ENCODE peak calls at places on chromosomes 12 and 14, in four cellular contexts. One of them, this sample, is unnamed.

GRCh38 chr14:92586001-92586947 is 72.7 kb downstream of the RIN3 start:
- DNase-seq in esophagus squamous epithelium: no peak
- DNase-seq in neuronal stem cell: no peak
- DNase-seq in NCI-H1105: no peak
- DNase-seq in this sample: no peak

GRCh38 chr12:12181516-12181915 is 85.3 kb downstream of the LRP6 start:
- DNase-seq in esophagus squamous epithelium: no peak
- DNase-seq in neuronal stem cell: no peak
- DNase-seq in NCI-H1105: no peak
- DNase-seq in this sample: no peak

GRCh38 chr12:5512585-5512970 is 80.7 kb downstream of the NTF3 start:
- DNase-seq in esophagus squamous epithelium: no peak
- DNase-seq in neuronal stem cell: no peak
- DNase-seq in NCI-H1105: no peak
- DNase-seq in this sample: peak

GRCh38 chr14:94056579-94057308 is 24.3 kb downstream of the DDX24 start:
- DNase-seq in esophagus squamous epithelium: no peak
- DNase-seq in neuronal stem cell: no peak
- DNase-seq in NCI-H1105: no peak
- DNase-seq in this sample: no peak

GRCh38 chr14:73227812-73228781 is 9.2 kb upstream of the PAPLN start:
- DNase-seq in esophagus squamous epithelium: no peak
- DNase-seq in neuronal stem cell: no peak
- DNase-seq in NCI-H1105: no peak
- DNase-seq in this sample: no peak

GRCh38 chr12:90013409-90013808 is 304.8 kb upstream of the ATP2B1 start:
- DNase-seq in esophagus squamous epithelium: no peak
- DNase-seq in neuronal stem cell: no peak
- DNase-seq in NCI-H1105: no peak
- DNase-seq in this sample: no peak

GRCh38 chr14:64826333-64826732 is 53.4 kb downstream of the SPTB start:
- DNase-seq in esophagus squamous epithelium: no peak
- DNase-seq in neuronal stem cell: no peak
- DNase-seq in NCI-H1105: no peak
- DNase-seq in this sample: no peak

GRCh38 chr12:26520154-26520553 is 312.8 kb downstream of the ITPR2 start:
- DNase-seq in esophagus squamous epithelium: no peak
- DNase-seq in neuronal stem cell: no peak
- DNase-seq in NCI-H1105: no peak
- DNase-seq in this sample: no peak

GRCh38 chr12:117036046-117036445 is 63.2 kb downstream of the TESC start:
- DNase-seq in esophagus squamous epithelium: no peak
- DNase-seq in neuronal stem cell: no peak
- DNase-seq in NCI-H1105: peak
- DNase-seq in this sample: no peak

GRCh38 chr14:50762001-50762930 is 68.7 kb downstream of the NIN start:
- DNase-seq in esophagus squamous epithelium: no peak
- DNase-seq in neuronal stem cell: no peak
- DNase-seq in NCI-H1105: no peak
- DNase-seq in this sample: no peak

GRCh38 chr12:122868471-122869177 is 27.3 kb downstream of the VPS37B start:
- DNase-seq in esophagus squamous epithelium: no peak
- DNase-seq in neuronal stem cell: no peak
- DNase-seq in NCI-H1105: no peak
- DNase-seq in this sample: no peak

GRCh38 chr12:70847871-70848270 is 72.7 kb downstream of the PTPRR start:
- DNase-seq in esophagus squamous epithelium: no peak
- DNase-seq in neuronal stem cell: no peak
- DNase-seq in NCI-H1105: no peak
- DNase-seq in this sample: no peak

GRCh38 chr14:34742509-34743115 is 28.2 kb upstream of the CFL2 start:
- DNase-seq in esophagus squamous epithelium: no peak
- DNase-seq in neuronal stem cell: no peak
- DNase-seq in NCI-H1105: no peak
- DNase-seq in this sample: no peak

GRCh38 chr12:75666980-75667359 is 155.6 kb upstream of the KRR1 start:
- DNase-seq in esophagus squamous epithelium: no peak
- DNase-seq in neuronal stem cell: no peak
- DNase-seq in NCI-H1105: no peak
- DNase-seq in this sample: no peak

This sample was measured in nephron progenitor cell.